ENCODE peak calls at places on chromosomes 1 and 21, in ten cellular contexts. W is HCEC 1CT, Q is esophagus muscularis mucosa, T is Ammon's horn, Y is NCI-H524 treated with DMSO at 0.1 percent for 48 hours, J is immature natural killer cell, G is cardiac fibroblast, A is left kidney, C is HS-27A, F is T1000. E is an unnamed sample.

GRCh38 chr1:205449750-205450443 is 5.9 kb downstream of the BLACAT1 start:
- DNase-seq in W (peak), Q (no peak), T (no peak), Y (no peak), J (no peak), G (peak), A (peak), C (no peak), F (no peak), E (no peak)

GRCh38 chr1:70495370-70495769 is 84.3 kb downstream of the CTH start:
- DNase-seq in W (no peak), Q (no peak), T (no peak), Y (no peak), J (no peak), G (no peak), A (no peak), C (no peak), F (no peak), E (no peak)

GRCh38 chr21:42465008-42465878 is 30.8 kb downstream of the RSPH1 start:
- DNase-seq in W (no peak), Q (no peak), T (peak), Y (no peak), J (no peak), G (peak), A (no peak), C (no peak), F (no peak), E (peak)

GRCh38 chr1:167943541-167943940 is 6.7 kb upstream of the MPC2 start:
- DNase-seq in W (peak), Q (no peak), T (no peak), Y (no peak), J (no peak), G (no peak), A (no peak), C (no peak), F (no peak), E (no peak)

GRCh38 chr1:203564024-203564423 is 62.6 kb upstream of the ATP2B4 start:
- DNase-seq in W (peak), Q (no peak), T (no peak), Y (no peak), J (no peak), G (peak), A (no peak), C (no peak), F (no peak), E (no peak)

GRCh38 chr1:151113877-151114276 is 32.6 kb downstream of the SEMA6C start:
- DNase-seq in W (no peak), Q (no peak), T (no peak), Y (no peak), J (no peak), G (no peak), A (no peak), C (no peak), F (no peak), E (no peak)

GRCh38 chr1:232880354-232880753 is 70.1 kb upstream of the NTPCR start:
- DNase-seq in W (no peak), Q (no peak), T (peak), Y (no peak), J (no peak), G (peak), A (peak), C (no peak), F (no peak), E (no peak)

GRCh38 chr1:38885092-38885491 is 3.7 kb upstream of the GJA9 start:
- DNase-seq in W (no peak), Q (no peak), T (no peak), Y (no peak), J (no peak), G (no peak), A (no peak), C (no peak), F (no peak), E (no peak)

GRCh38 chr1:8437286-8437685 is 119.4 kb downstream of the SLC45A1 start:
- DNase-seq in W (no peak), Q (no peak), T (no peak), Y (no peak), J (no peak), G (no peak), A (no peak), C (no peak), F (no peak), E (no peak)

GRCh38 chr1:25804244-25804963 is 4.4 kb downstream of the SELENON start:
- DNase-seq in W (no peak), Q (no peak), T (no peak), Y (no peak), J (no peak), G (peak), A (no peak), C (no peak), F (no peak), E (peak)

GRCh38 chr1:60390593-60391282 is 317.2 kb upstream of the C1orf87 start:
- DNase-seq in W (no peak), Q (no peak), T (no peak), Y (no peak), J (no peak), G (no peak), A (no peak), C (no peak), F (no peak), E (peak)

GRCh38 chr1:163361123-163361934 is 39.6 kb downstream of the NUF2 start:
- DNase-seq in W (no peak), Q (no peak), T (peak), Y (no peak), J (no peak), G (peak), A (peak), C (no peak), F (no peak), E (peak)

GRCh38 chr1:164092603-164093353 is 466.2 kb upstream of the PBX1 start:
- DNase-seq in W (no peak), Q (no peak), T (no peak), Y (no peak), J (no peak), G (peak), A (no peak), C (no peak), F (no peak), E (no peak)

GRCh38 chr1:37502104-37502503 is 12.5 kb downstream of the MEAF6 start:
- DNase-seq in W (no peak), Q (no peak), T (no peak), Y (no peak), J (no peak), G (no peak), A (peak), C (no peak), F (no peak), E (no peak)

GRCh38 chr1:202697038-202697437 is 13.2 kb downstream of the SYT2 start:
- DNase-seq in W (no peak), Q (no peak), T (no peak), Y (peak), J (no peak), G (no peak), A (no peak), C (no peak), F (no peak), E (no peak)

GRCh38 chr1:209585672-209586071 is 2.2 kb downstream of the CAMK1G start:
- DNase-seq in W (no peak), Q (no peak), T (peak), Y (no peak), J (no peak), G (peak), A (peak), C (no peak), F (no peak), E (no peak)